ENCODE peak calls at places on chromosomes 2 and 18, in seven cellular contexts. B is prostate gland, L is A549, H is lower leg skin, Z is H1, U is erythroblast, O is GM12892. E is an unnamed sample.

GRCh38 chr2:235219048-235219447 is 267.2 kb downstream of the SH3BP4 start:
- DNase-seq in B (no peak), L (no peak), H (peak), Z (no peak), U (no peak), O (no peak), E (no peak)

GRCh38 chr2:168272225-168272624 is 24.8 kb upstream of the STK39 start:
- DNase-seq in B (no peak), L (no peak), H (no peak), Z (no peak), U (no peak), O (no peak), E (no peak)

GRCh38 chr2:148955798-148956197 is 80.8 kb downstream of the KIF5C start:
- DNase-seq in B (peak), L (no peak), H (no peak), Z (no peak), U (no peak), O (no peak), E (no peak)

GRCh38 chr2:81327916-81328315 is 1023.4 kb upstream of the LRRTM1 start:
- DNase-seq in B (no peak), L (no peak), H (no peak), Z (no peak), U (no peak), O (no peak), E (no peak)

GRCh38 chr18:9117980-9118841 is 15.7 kb downstream of the NDUFV2 start:
- DNase-seq in B (no peak), L (no peak), H (no peak), Z (no peak), U (no peak), O (no peak), E (no peak)

GRCh38 chr2:9140570-9141378 is 65.8 kb upstream of the ASAP2 start:
- DNase-seq in B (no peak), L (no peak), H (no peak), Z (no peak), U (no peak), O (no peak), E (no peak)

GRCh38 chr2:123738643-123739042 is 286.4 kb upstream of the CNTNAP5 start:
- DNase-seq in B (no peak), L (no peak), H (no peak), Z (no peak), U (no peak), O (no peak), E (no peak)

GRCh38 chr2:230868947-230869690 is 4.4 kb downstream of the ITM2C start:
- DNase-seq in B (no peak), L (no peak), H (no peak), Z (peak), U (no peak), O (no peak), E (no peak)

GRCh38 chr2:234136461-234136860 is 86.0 kb downstream of the SPP2 start:
- DNase-seq in B (no peak), L (no peak), H (no peak), Z (no peak), U (no peak), O (no peak), E (no peak)

GRCh38 chr18:49814147-49814499 is 790 bp upstream of the ACAA2 start:
- DNase-seq in B (peak), L (peak), H (peak), Z (no peak), U (peak), O (no peak), E (peak)

GRCh38 chr18:63366270-63366990 is 576 bp downstream of the KDSR start:
- DNase-seq in B (peak), L (peak), H (peak), Z (peak), U (peak), O (peak), E (peak)

GRCh38 chr2:85865539-85866164 is 23.1 kb downstream of the ST3GAL5 start:
- DNase-seq in B (peak), L (no peak), H (no peak), Z (no peak), U (no peak), O (no peak), E (no peak)

GRCh38 chr18:53458944-53459580 is 765.4 kb downstream of the MBD2 start:
- DNase-seq in B (no peak), L (no peak), H (no peak), Z (peak), U (no peak), O (no peak), E (no peak)

GRCh38 chr2:38505779-38506178 is 96.9 kb downstream of the HNRNPLL start:
- DNase-seq in B (peak), L (no peak), H (no peak), Z (no peak), U (no peak), O (no peak), E (peak)

GRCh38 chr2:123362671-123363070 is 662.4 kb upstream of the CNTNAP5 start:
- DNase-seq in B (no peak), L (no peak), H (no peak), Z (no peak), U (no peak), O (no peak), E (no peak)

GRCh38 chr2:105330681-105331375 is 1.3 kb upstream of the TGFBRAP1 start:
- DNase-seq in B (no peak), L (no peak), H (no peak), Z (no peak), U (peak), O (no peak), E (no peak)

GRCh38 chr2:237967463-237967871 is 653 bp downstream of the UBE2F start:
- DNase-seq in B (no peak), L (peak), H (peak), Z (peak), U (peak), O (no peak), E (peak)

GRCh38 chr18:36020174-36020711 is 47.1 kb downstream of the RPRD1A start:
- DNase-seq in B (no peak), L (no peak), H (no peak), Z (no peak), U (no peak), O (no peak), E (no peak)

GRCh38 chr18:36012891-36013290 is 40.4 kb downstream of the RMP24 start:
- DNase-seq in B (no peak), L (no peak), H (no peak), Z (no peak), U (no peak), O (no peak), E (no peak)

GRCh38 chr18:36015629-36016028 is 43.1 kb downstream of the RMP24 start:
- DNase-seq in B (no peak), L (no peak), H (no peak), Z (no peak), U (no peak), O (peak), E (no peak)

GRCh38 chr18:36017232-36017631 is 44.8 kb downstream of the RMP24 start:
- DNase-seq in B (no peak), L (no peak), H (no peak), Z (no peak), U (no peak), O (no peak), E (no peak)
- TF ChIP-seq POLR2A in B (no peak), L (no peak), H (no peak), Z (no peak), U (no peak), O (no peak), E (no peak)

GRCh38 chr18:35376393-35376741 is 770 bp downstream of the ZNF396 start:
- DNase-seq in B (no peak), L (no peak), H (no peak), Z (no peak), U (peak), O (peak), E (no peak)

GRCh38 chr18:35379421-35379820 is 2.3 kb upstream of the ZNF396 start:
- DNase-seq in B (no peak), L (no peak), H (no peak), Z (no peak), U (no peak), O (no peak), E (no peak)

GRCh38 chr18:35378206-35378795 is 1.2 kb upstream of the ZNF396 start:
- DNase-seq in B (no peak), L (no peak), H (no peak), Z (no peak), U (no peak), O (no peak), E (no peak)

GRCh38 chr18:35371412-35372195 is 5.5 kb downstream of the ZNF396 start:
- DNase-seq in B (no peak), L (no peak), H (no peak), Z (no peak), U (no peak), O (no peak), E (no peak)

DNA sequence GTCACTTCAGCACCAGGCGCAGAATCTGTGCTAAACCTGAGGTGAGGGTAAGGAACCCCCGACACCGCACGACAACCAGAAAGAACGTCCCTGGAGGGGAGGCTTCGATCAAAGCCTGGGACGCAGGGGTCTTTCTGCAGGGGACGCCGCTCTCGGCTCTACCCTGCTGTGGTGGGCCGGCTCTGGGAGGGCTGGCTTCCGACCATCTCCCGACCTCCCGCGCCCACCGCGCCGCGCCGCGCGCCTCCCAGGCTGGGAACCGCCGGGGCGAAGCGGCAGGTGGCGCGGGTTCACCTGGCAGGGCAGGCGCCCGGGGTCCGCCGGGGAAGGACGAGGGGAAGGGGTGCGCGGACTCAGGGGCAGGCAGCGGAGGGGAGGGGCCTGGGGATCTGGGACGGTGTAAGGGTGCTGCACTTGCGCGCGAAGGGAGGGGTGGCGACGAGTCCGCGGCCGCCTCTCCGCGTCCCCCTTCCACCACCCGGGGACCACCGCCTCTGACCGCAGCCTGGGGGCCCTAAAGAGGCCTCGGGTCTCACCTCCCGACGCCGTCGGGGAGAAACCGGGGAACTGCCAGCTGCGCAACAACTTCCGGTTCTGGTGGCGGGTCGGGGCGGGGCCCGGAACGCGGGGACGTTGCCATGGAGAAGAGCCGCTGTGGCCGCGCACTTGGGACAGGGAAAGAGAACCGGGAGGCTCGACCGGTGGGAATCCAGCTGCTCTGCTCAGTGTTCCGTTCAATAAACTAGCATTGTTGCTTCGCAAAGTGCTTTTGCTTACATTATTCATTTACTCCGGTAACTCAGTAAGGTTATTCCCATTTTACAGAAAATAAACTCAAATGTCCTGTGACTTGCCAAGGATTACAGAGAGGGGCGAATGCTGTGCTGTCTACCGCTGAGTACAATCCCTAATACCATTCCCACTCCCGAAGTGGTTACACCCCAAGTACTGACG is at the start of gene ZNF396:
- DNase-seq in B (peak), L (peak), H (peak), Z (peak), U (peak), O (peak), E (no peak)
- TF ChIP-seq POLR2A in B (no peak), L (peak), H (no peak), Z (no peak), U (peak), O (no peak), E (no peak)

DNA sequence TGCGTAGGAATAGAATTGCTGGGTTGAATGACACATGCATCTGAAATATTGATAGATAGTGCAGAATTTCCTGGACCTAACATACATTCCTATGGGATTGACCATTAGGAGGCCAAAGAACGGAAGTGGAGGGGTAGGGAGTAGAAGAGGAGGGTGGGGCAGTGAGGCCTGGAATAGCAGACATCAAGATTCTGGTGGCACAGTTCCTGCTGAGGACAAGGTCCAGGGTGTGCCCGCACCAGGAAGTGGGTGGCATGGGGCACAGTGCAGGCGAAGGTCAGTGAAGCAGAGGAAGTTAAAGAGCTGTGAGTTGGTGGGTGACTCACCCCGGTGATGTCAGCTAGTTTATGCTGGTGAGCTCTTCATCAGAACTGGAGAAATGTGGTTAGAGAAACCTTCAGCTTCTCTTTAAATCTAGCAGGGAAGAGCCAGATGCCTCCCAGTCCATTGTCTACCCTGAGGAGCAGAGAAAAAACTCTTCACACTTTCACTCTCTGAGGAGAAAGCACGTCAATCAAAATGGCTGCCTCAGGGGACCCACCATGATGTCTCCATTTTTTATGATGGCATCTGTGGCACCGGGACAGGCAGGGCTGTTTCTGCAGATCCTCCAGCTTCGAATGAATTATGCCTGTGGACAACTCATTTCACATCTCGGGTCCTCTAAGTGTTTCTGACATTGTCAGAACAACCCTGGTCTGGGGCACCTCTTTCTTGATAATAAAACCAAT is 55.9 kb upstream of the CTLA4 start:
- DNase-seq in B (no peak), L (peak), H (peak), Z (no peak), U (no peak), O (no peak), E (peak)
- TF ChIP-seq POLR2A in B (no peak), L (no peak), H (no peak), Z (no peak), U (no peak), O (no peak), E (no peak)

DNA sequence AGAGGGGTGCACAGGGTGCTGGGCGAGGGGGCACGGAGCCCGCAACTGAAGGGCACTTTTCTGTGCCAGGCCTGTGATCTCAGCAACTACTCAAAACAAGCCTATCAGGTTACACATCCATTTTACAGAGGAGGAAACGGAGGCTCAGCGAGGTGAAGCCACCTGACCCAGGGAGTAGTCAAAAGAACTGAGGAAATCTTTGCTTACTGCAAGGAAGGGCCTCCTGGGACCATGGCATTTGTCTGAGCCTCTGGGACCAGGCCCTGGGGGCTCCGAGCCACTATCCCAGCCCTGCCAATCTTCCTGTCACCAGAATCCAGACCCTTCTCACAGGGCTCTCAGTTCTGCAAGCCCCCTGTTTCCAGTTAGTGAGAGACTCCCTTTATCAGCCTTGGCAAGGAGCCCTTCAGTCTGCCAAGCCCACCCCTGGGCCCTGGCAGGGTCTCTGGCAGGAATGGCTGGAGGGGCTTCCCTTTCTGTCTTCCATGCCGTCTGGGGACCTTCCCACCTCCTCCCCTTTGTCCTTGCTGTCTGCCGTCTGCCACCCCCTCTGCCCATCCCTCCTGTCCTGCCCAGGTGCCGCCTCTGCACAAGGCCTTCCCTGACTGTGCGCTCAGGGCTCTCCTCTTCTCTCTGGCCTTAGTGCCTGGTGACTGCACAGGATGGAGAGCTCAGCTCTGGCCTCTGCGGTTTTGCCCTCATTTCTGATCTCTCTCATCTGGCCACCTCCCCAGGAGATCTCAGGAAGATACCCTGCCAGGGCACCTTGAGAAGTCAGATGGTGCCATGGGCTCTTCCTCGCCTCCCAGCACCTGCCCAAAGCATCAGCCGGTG is 194.7 kb upstream of the GLI2 start:
- DNase-seq in B (no peak), L (no peak), H (no peak), Z (no peak), U (no peak), O (no peak), E (no peak)
- TF ChIP-seq POLR2A in B (no peak), L (no peak), H (no peak), Z (no peak), U (no peak), O (no peak), E (no peak)

GRCh38 chr2:75709297-75709696 is 1.4 kb downstream of the GCFC2 start:
- DNase-seq in B (no peak), L (no peak), H (no peak), Z (no peak), U (no peak), O (no peak), E (no peak)

GRCh38 chr2:75707901-75708300 is 2.8 kb downstream of the GCFC2 start:
- DNase-seq in B (no peak), L (no peak), H (no peak), Z (no peak), U (no peak), O (no peak), E (no peak)

GRCh38 chr2:75705921-75706320 is 4.8 kb downstream of the GCFC2 start:
- DNase-seq in B (no peak), L (no peak), H (no peak), Z (no peak), U (no peak), O (no peak), E (no peak)

GRCh38 chr2:75710220-75710576 is 517 bp downstream of the GCFC2 start:
- DNase-seq in B (no peak), L (no peak), H (no peak), Z (no peak), U (peak), O (no peak), E (no peak)

DNA sequence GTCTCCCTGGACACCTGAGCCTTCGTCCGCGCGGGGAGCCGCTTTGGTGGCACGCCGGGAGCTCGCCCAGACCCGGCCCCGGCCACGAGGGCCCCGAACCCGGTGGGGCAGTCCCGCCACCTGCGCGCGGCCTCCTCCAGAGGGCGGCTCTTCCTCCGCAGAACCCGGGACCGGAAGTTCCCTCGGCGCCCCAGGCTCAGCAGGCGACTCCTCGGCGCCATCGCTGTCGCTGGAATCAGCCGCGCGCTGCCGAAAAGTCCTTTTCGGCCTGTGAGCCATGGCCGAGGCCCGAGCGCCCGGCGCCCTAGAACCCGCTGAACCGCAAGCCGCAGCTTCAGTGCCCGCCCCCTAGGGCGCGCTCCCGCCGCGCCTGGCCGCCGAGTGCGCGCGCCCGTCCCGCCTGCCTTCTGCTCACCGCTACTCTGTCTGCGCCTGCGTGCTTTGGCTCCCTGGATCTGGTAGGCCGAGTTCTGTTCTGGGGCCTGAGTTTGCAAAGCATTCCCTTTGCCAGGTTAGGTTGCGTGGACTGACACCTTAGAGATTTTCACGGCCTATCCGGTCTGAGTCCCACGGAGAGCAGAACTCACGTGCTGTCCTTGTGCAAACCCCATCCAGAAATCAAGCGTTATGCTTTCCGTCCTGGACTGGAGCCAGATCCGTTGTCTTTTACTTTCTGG is at the start of gene GCFC2:
- DNase-seq in B (peak), L (peak), H (peak), Z (peak), U (peak), O (peak), E (peak)
- TF ChIP-seq POLR2A in B (peak), L (peak), H (no peak), Z (peak), U (peak), O (peak), E (peak)

DNA sequence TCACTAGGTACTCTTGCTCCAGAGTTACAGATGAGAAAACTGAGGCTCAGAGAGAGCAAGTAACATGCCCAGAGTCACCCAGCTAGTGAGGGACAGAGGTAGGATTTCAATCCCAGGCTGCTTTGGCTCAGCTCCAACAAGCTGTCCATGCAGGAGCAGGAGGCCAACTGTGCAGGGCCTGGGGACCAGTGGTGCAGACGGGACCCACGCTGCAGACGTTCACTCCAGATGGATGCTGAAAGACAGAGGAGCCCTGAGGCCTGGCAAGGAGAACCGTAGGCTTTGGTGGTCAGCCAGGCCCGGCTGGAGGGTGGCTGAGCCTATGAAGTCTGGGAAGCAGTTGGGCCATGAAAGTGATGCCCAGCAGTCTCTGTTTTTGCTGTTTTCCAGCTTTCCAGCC is 102.6 kb downstream of the MCFD2 start:
- DNase-seq in B (no peak), L (no peak), H (no peak), Z (no peak), U (no peak), O (no peak), E (no peak)
- TF ChIP-seq POLR2A in B (no peak), L (no peak), H (no peak), Z (no peak), U (no peak), O (no peak), E (no peak)

E was measured in H54.